ENCODE peak calls at places on chromosomes 6 and 20, in five cellular contexts. Q, I, U, A and V are unnamed samples.

GRCh38 chr20:37231970-37232620 is 29.5 kb downstream of the GHRH start:
- DNase-seq in Q (no peak), I (no peak), A (no peak), U (no peak), V (no peak)

GRCh38 chr6:100176951-100177710 is 183.1 kb upstream of the MCHR2 start:
- DNase-seq in U (no peak), Q (no peak), A (no peak), I (no peak), V (no peak)

GRCh38 chr20:57621426-57622200 is 1.4 kb upstream of the ZBP1 start:
- DNase-seq in A (no peak), Q (no peak), U (no peak), I (no peak), V (no peak)

GRCh38 chr6:10429638-10430427 is 15.0 kb upstream of the TFAP2A start:
- DNase-seq in U (peak), I (no peak), Q (no peak), A (no peak), V (no peak)

GRCh38 chr6:38755207-38755606 is 40.1 kb downstream of the DNAH8 start:
- DNase-seq in A (no peak), U (no peak), I (no peak), Q (no peak), V (no peak)

GRCh38 chr6:118562959-118563358 is 14.9 kb downstream of the PLN start:
- DNase-seq in A (no peak), U (peak), Q (no peak), I (no peak), V (no peak)

GRCh38 chr6:128168244-128168643 is 267.4 kb upstream of the THEMIS start:
- DNase-seq in U (no peak), Q (no peak), I (no peak), A (no peak), V (no peak)

GRCh38 chr6:168188310-168188973 is 109.4 kb upstream of the FRMD1 start:
- DNase-seq in Q (no peak), I (no peak), U (no peak), A (no peak), V (no peak)

GRCh38 chr6:166955121-166955864 is 1.1 kb downstream of the RNASET2 start:
- DNase-seq in I (peak), A (no peak), U (no peak), Q (peak), V (no peak)

GRCh38 chr20:646107-646867 is 6.7 kb downstream of the SRXN1 start:
- DNase-seq in U (no peak), A (no peak), I (no peak), Q (no peak), V (no peak)

GRCh38 chr20:19975901-19976300 is 41.3 kb upstream of the NAA20 start:
- DNase-seq in A (no peak), Q (no peak), I (no peak), U (no peak), V (no peak)

GRCh38 chr6:98020222-98020621 is 737.2 kb upstream of the MMS22L start:
- DNase-seq in U (no peak), A (no peak), I (no peak), Q (no peak), V (no peak)

GRCh38 chr6:85714893-85715530 is 72.3 kb upstream of the SYNCRIP start:
- DNase-seq in A (no peak), I (no peak), Q (no peak), U (no peak), V (no peak)

GRCh38 chr20:61536671-61537070 is 284.6 kb downstream of the CDH4 start:
- DNase-seq in U (no peak), Q (no peak), I (no peak), A (no peak), V (no peak)

GRCh38 chr6:33914519-33915120 is 110.8 kb upstream of the MLN start:
- DNase-seq in U (no peak), Q (peak), I (no peak), A (no peak), V (no peak)

GRCh38 chr20:45313065-45313695 is 5.1 kb upstream of the MATN4 start:
- DNase-seq in Q (no peak), I (no peak), U (no peak), A (no peak), V (no peak)

GRCh38 chr6:10303806-10304520 is 110.9 kb downstream of the TFAP2A start:
- DNase-seq in A (no peak), U (no peak), Q (no peak), I (no peak), V (no peak)